ENCODE peak calls at places on chromosomes 7 and 10, in eight cellular contexts. P is body of pancreas, N is gastrocnemius medialis, T is skeletal muscle cell, E is mesenchymal stem cell, W is lung, R is lower leg skin, Z is hepatocyte. I is an unnamed sample.

GRCh38 chr7:104231054-104232046 is 23.5 kb upstream of the ORC5 start:
- DNase-seq in P (peak), N (peak), R (peak), W (no peak), Z (peak), T (no peak), E (peak), I (peak)

GRCh38 chr10:114766470-114766869 is 55.1 kb upstream of the FHIP2A start:
- DNase-seq in W (no peak), Z (peak), E (no peak), P (no peak), T (no peak), N (no peak), R (no peak), I (no peak)

GRCh38 chr7:44077681-44078091 is 4.6 kb downstream of the POLM start:
- DNase-seq in W (no peak), E (no peak), Z (no peak), N (no peak), T (no peak), P (no peak), R (no peak), I (no peak)

GRCh38 chr7:51224811-51225581 is 91.6 kb downstream of the COBL start:
- DNase-seq in W (peak), P (peak), Z (peak), E (no peak), N (peak), R (peak), T (no peak), I (peak)

GRCh38 chr7:33062023-33062781 is at the start of gene NT5C3A:
- DNase-seq in Z (peak), P (peak), T (no peak), E (peak), W (peak), N (no peak), R (peak), I (peak)

GRCh38 chr10:32271617-32272016 is 75.3 kb downstream of the EPC1 start:
- DNase-seq in R (no peak), E (no peak), T (no peak), N (no peak), Z (no peak), P (no peak), W (no peak), I (no peak)

GRCh38 chr7:1554332-1555045 is 1.5 kb downstream of the TMEM184A start:
- DNase-seq in Z (no peak), E (no peak), N (peak), W (no peak), R (no peak), P (no peak), T (no peak), I (no peak)

GRCh38 chr10:131937832-131938231 is 37.0 kb downstream of the PPP2R2D start:
- DNase-seq in T (no peak), W (no peak), R (no peak), N (no peak), E (no peak), P (no peak), Z (no peak), I (no peak)

GRCh38 chr10:79933961-79934360 is 14.9 kb downstream of the SFTPD start:
- DNase-seq in R (no peak), W (peak), T (no peak), P (no peak), E (no peak), Z (peak), N (no peak), I (no peak)

GRCh38 chr10:55629792-55630490 is 731.1 kb downstream of the ZWINT start:
- DNase-seq in R (no peak), E (peak), Z (peak), P (peak), W (no peak), T (no peak), N (no peak), I (no peak)

GRCh38 chr7:134690614-134691504 is 44.2 kb downstream of the BPGM start:
- DNase-seq in E (no peak), N (no peak), T (no peak), Z (no peak), W (no peak), P (no peak), R (no peak), I (no peak)

GRCh38 chr10:108275895-108276685 is 1111.6 kb upstream of the SORCS1 start:
- DNase-seq in R (no peak), Z (no peak), T (peak), N (no peak), P (no peak), E (no peak), W (no peak), I (no peak)

GRCh38 chr7:137538361-137538762 is 194.8 kb upstream of the PTN start:
- DNase-seq in T (peak), N (no peak), Z (no peak), E (peak), P (no peak), R (no peak), W (no peak), I (peak)

GRCh38 chr7:108181073-108181985 is 51.2 kb upstream of the LAMB4 start:
- DNase-seq in N (no peak), T (peak), E (peak), P (no peak), R (no peak), Z (peak), W (no peak), I (peak)

GRCh38 chr10:4337581-4337980 is 488.4 kb upstream of the AKR1E2 start:
- DNase-seq in E (no peak), P (no peak), T (no peak), W (no peak), Z (no peak), R (no peak), N (no peak), I (no peak)

GRCh38 chr10:649798-650690 is 39.4 kb downstream of the DIP2C start:
- DNase-seq in Z (peak), R (no peak), T (no peak), N (no peak), P (peak), E (peak), W (no peak), I (no peak)

GRCh38 chr10:649445-649797 is 40.0 kb downstream of the DIP2C start:
- DNase-seq in W (no peak), P (no peak), R (no peak), T (no peak), N (no peak), E (no peak), Z (peak), I (no peak)

GRCh38 chr10:652226-652625 is 37.2 kb downstream of the DIP2C start:
- DNase-seq in Z (no peak), W (no peak), E (no peak), R (no peak), N (no peak), P (no peak), T (no peak), I (no peak)

GRCh38 chr10:651700-652099 is 37.8 kb downstream of the DIP2C start:
- DNase-seq in W (no peak), T (no peak), N (no peak), E (no peak), R (no peak), P (no peak), Z (no peak), I (no peak)

GRCh38 chr10:650691-651615 is 38.5 kb downstream of the DIP2C start:
- DNase-seq in R (no peak), N (no peak), T (no peak), E (no peak), P (no peak), Z (peak), W (no peak), I (no peak)
- H3K4me3 ChIP-seq in R (no peak), N (no peak), T (no peak), E (no peak), P (no peak), Z (no peak), W (no peak), I (no peak)

GRCh38 chr7:158772916-158773315 is 56.4 kb downstream of the ESYT2 start:
- DNase-seq in P (no peak), W (no peak), Z (no peak), R (no peak), T (no peak), E (no peak), N (no peak), I (no peak)
- H3K4me3 ChIP-seq in P (no peak), W (no peak), Z (no peak), R (no peak), T (no peak), E (no peak), N (no peak), I (no peak)

GRCh38 chr7:82375713-82376112 is 67.9 kb downstream of the CACNA2D1 start:
- DNase-seq in E (no peak), W (no peak), R (no peak), P (no peak), Z (no peak), T (no peak), N (no peak), I (no peak)
- H3K4me3 ChIP-seq in E (no peak), W (no peak), R (no peak), P (no peak), Z (no peak), T (no peak), N (no peak), I (no peak)

GRCh38 chr7:155214328-155214986 is 83.2 kb upstream of the INSIG1 start:
- DNase-seq in E (no peak), P (peak), T (no peak), N (no peak), R (no peak), Z (peak), W (no peak), I (peak)

GRCh38 chr7:155213385-155213784 is 84.3 kb upstream of the INSIG1 start:
- DNase-seq in P (no peak), T (no peak), N (no peak), W (no peak), Z (no peak), R (no peak), E (peak), I (no peak)

GRCh38 chr7:155215576-155216325 is 81.9 kb upstream of the INSIG1 start:
- DNase-seq in T (no peak), Z (no peak), W (no peak), E (no peak), N (no peak), P (no peak), R (no peak), I (no peak)

GRCh38 chr7:155212301-155213015 is 85.2 kb upstream of the INSIG1 start:
- DNase-seq in E (no peak), P (no peak), W (no peak), N (no peak), T (no peak), Z (no peak), R (no peak), I (no peak)

DNA sequence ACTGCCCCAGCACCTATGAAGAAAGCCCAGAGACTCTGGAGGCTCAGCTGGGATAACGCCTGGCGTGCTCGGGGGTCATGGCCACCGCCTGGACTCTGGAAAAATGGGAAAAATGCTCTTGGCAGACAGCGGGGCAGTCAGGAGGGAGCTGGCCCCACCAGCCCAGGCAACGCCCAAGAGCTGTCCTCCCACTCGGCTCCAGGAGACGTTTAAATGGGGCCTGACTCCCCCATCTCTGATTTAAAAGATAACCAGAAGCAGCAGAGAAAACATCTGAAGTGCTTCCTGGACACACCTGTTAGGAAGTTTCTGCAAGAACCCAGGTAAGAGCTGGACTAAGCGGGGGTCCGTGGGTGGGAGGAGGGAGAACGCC is 83.7 kb upstream of the INSIG1 start:
- DNase-seq in T (no peak), E (no peak), R (no peak), N (no peak), P (no peak), Z (no peak), W (no peak), I (no peak)
- H3K4me3 ChIP-seq in T (no peak), E (peak), R (peak), N (peak), P (no peak), Z (no peak), W (no peak), I (peak)

DNA sequence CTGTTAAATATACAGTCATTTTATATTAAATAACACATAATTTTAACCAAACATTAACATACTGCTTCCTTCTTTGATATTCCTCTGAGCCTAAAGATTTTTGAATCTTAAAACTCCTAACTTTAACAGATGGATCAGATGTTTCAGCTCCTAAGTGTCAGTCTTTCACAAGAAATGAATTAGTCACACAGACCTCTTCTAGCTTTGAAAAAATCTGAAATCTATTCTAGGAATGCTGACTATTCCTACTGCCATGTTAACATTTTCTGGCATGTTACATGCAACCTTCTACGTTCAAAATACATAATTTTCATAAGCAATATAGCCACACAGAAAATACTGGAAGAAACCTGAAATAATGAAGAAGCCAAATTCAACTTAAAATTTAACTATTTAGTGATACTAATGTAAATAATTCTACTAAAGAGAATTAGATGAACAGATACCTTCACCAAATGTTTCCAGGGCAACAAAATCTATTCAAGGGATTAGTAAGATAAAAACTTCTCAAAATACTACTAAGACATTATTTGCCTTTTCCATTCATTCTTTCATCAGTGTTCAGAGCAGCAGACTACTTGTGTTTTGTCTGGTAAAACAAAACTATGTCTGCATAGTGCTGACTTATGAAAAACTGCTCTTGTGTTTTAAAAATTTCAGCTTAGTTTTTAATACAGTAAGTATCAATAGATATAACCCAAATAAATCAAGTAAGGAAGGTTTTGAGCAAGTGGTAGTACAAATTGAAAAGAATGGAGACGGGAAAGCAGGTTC is 9.2 kb downstream of the JMJD1C start:
- DNase-seq in R (no peak), W (no peak), E (peak), P (no peak), Z (no peak), N (no peak), T (no peak), I (no peak)
- H3K4me3 ChIP-seq in R (no peak), W (no peak), E (no peak), P (no peak), Z (no peak), N (no peak), T (no peak), I (no peak)

GRCh38 chr7:152120210-152120609 is 94.7 kb downstream of the GALNT11 start:
- DNase-seq in T (no peak), E (no peak), R (no peak), P (no peak), Z (no peak), N (no peak), W (no peak), I (no peak)
- H3K4me3 ChIP-seq in T (no peak), E (no peak), R (no peak), P (no peak), Z (no peak), N (no peak), W (no peak), I (no peak)

GRCh38 chr7:155457544-155458316 is at the start of gene EN2:
- DNase-seq in N (no peak), E (no peak), T (no peak), R (no peak), P (peak), W (no peak), Z (no peak), I (no peak)

GRCh38 chr7:155456772-155457543 is 971 bp upstream of the EN2 start:
- DNase-seq in N (peak), Z (peak), P (peak), R (peak), T (peak), E (peak), W (peak), I (no peak)

GRCh38 chr7:155455132-155455693 is 2.7 kb upstream of the EN2 start:
- DNase-seq in R (no peak), P (no peak), T (no peak), Z (no peak), E (no peak), W (no peak), N (no peak), I (no peak)

GRCh38 chr7:155455776-155456516 is 2.0 kb upstream of the EN2 start:
- DNase-seq in T (no peak), E (no peak), W (no peak), P (no peak), R (no peak), N (no peak), Z (no peak), I (no peak)

DNA sequence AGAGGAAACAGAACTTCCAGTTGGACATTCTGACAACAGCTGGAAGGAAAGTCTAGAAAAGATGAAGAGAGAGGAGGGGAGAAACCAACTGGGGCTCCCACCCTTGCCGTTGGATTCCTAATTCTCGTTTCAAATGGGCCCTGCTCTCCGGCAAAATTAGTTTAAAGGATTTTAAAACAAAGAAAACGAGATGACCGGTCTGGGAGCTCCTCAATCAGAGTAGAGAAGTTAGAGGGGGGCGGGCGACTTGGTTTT is 1.5 kb upstream of the EN2 start:
- DNase-seq in R (no peak), T (no peak), Z (no peak), P (no peak), N (no peak), W (no peak), E (no peak), I (no peak)
- H3K4me3 ChIP-seq in R (no peak), T (peak), Z (peak), P (no peak), N (peak), W (no peak), E (peak), I (no peak)

GRCh38 chr10:129953541-129954031 is 10.5 kb downstream of the EBF3 start:
- DNase-seq in P (no peak), R (no peak), N (no peak), T (no peak), W (no peak), Z (no peak), E (no peak), I (no peak)
- H3K4me3 ChIP-seq in P (no peak), R (no peak), N (peak), T (peak), W (no peak), Z (no peak), E (peak), I (no peak)